ENCODE peak calls at places on chromosome 9, in seven cellular contexts. Y, P, Q, H, J, V and A are unnamed samples.

GRCh38 chr9:35680331-35681105 is 6.8 kb downstream of the CA9 start:
- DNase-seq in Y (no peak), P (no peak), Q (no peak), H (no peak), J (no peak), V (no peak), A (no peak)

GRCh38 chr9:20508242-20508641 is 114.1 kb downstream of the MLLT3 start:
- DNase-seq in Y (no peak), P (no peak), Q (no peak), H (no peak), J (no peak), V (no peak), A (no peak)

GRCh38 chr9:99680191-99680590 is 141.5 kb upstream of the NR4A3 start:
- DNase-seq in Y (no peak), P (no peak), Q (no peak), H (no peak), J (no peak), V (no peak), A (no peak)

GRCh38 chr9:133979124-133979920 is 12.8 kb downstream of the VAV2 start:
- DNase-seq in Y (no peak), P (no peak), Q (no peak), H (no peak), J (peak; percentile 30), V (peak; percentile 76), A (no peak)

GRCh38 chr9:96052703-96053102 is 177.2 kb downstream of the ERCC6L2 start:
- DNase-seq in Y (no peak), P (no peak), Q (no peak), H (no peak), J (no peak), V (no peak), A (no peak)

GRCh38 chr9:119078015-119078414 is 291.2 kb downstream of the BRINP1 start:
- DNase-seq in Y (no peak), P (no peak), Q (no peak), H (no peak), J (no peak), V (no peak), A (no peak)

GRCh38 chr9:32487981-32488380 is 38.0 kb downstream of the RIGI start:
- DNase-seq in Y (no peak), P (no peak), Q (no peak), H (no peak), J (no peak), V (no peak), A (no peak)

GRCh38 chr9:76374702-76375543 is 19.3 kb downstream of the RFK start:
- DNase-seq in Y (peak; percentile 94), P (peak; percentile 21), Q (no peak), H (peak; percentile 64), J (peak; percentile 46), V (no peak), A (no peak)

GRCh38 chr9:35718726-35719511 is 13.1 kb downstream of the TLN1 start:
- DNase-seq in Y (no peak), P (no peak), Q (no peak), H (no peak), J (no peak), V (no peak), A (no peak)

GRCh38 chr9:27933210-27934062 is 360.2 kb upstream of the C9orf72 start:
- DNase-seq in Y (no peak), P (no peak), Q (no peak), H (no peak), J (no peak), V (no peak), A (no peak)

GRCh38 chr9:5671711-5672353 is 42.9 kb downstream of the RIC1 start:
- DNase-seq in Y (no peak), P (no peak), Q (no peak), H (no peak), J (no peak), V (no peak), A (no peak)

GRCh38 chr9:117448066-117448465 is 33.2 kb upstream of the ASTN2 start:
- DNase-seq in Y (no peak), P (no peak), Q (no peak), H (no peak), J (no peak), V (no peak), A (no peak)
- TF ChIP-seq CTCF in Y (no peak), P (no peak), Q (no peak), H (no peak), J (no peak), V (no peak), A (no peak)

GRCh38 chr9:77809552-77809951 is 161.4 kb upstream of the GNA14 start:
- DNase-seq in Y (no peak), P (no peak), Q (no peak), H (no peak), J (no peak), V (no peak), A (no peak)
- H3K27ac ChIP-seq in Y (no peak overlapping the region), P (no peak overlapping the region), Q (no peak overlapping the region), H (no peak overlapping the region), J (no peak overlapping the region), V (no peak overlapping the region), A (no peak overlapping the region)

GRCh38 chr9:91161465-91162275 is 200.0 kb downstream of the AUH start:
- DNase-seq in Y (no peak), P (no peak), Q (no peak), H (no peak), J (no peak), V (no peak), A (no peak)
- H3K9me3 ChIP-seq in Y (no peaks in the 10 kb centered on the region), P (no peaks in the 10 kb centered on the region), Q (no peaks in the 10 kb centered on the region), H (no peaks in the 10 kb centered on the region), J (no peaks in the 10 kb centered on the region), V (no peaks in the 10 kb centered on the region), A (no peaks in the 10 kb centered on the region)

GRCh38 chr9:121620777-121621437 is 30.5 kb upstream of the DAB2IP start:
- DNase-seq in Y (peak; percentile 67), P (no peak), Q (no peak), H (no peak), J (no peak), V (no peak), A (no peak)
- TF ChIP-seq CTCF in Y (peak; percentile 47), P (peak; percentile 12), Q (peak; percentile 14), H (no peak), J (peak; percentile 26), V (peak; percentile 27), A (peak; percentile 30)